ENCODE peak calls at places on chromosomes 6 and 20, in seven cellular contexts. One of them, this sample, is unnamed.

GRCh38 chr6:100176321-100176950 is 182.4 kb upstream of the MCHR2 start:
- DNase-seq in left lung: no peak
- DNase-seq in PC-3: peak; percentile 70
- DNase-seq in left ventricle myocardium inferior: no peak
- DNase-seq in IMR-90: peak; percentile 74
- DNase-seq in fibroblast of lung: peak; percentile 62
- DNase-seq in mesenchymal stem cell: peak; percentile 47
- DNase-seq in this sample: no peak

GRCh38 chr6:157273756-157274088 is 49.6 kb downstream of the TMEM242 start:
- DNase-seq in left lung: no peak
- DNase-seq in mesenchymal stem cell: peak; percentile 54
- DNase-seq in PC-3: no peak
- DNase-seq in IMR-90: peak; percentile 9
- DNase-seq in left ventricle myocardium inferior: peak; percentile 39
- DNase-seq in fibroblast of lung: peak; percentile 22
- DNase-seq in this sample: no peak

GRCh38 chr20:48098099-48098498 is 312.8 kb upstream of the SULF2 start:
- DNase-seq in fibroblast of lung: no peak
- DNase-seq in mesenchymal stem cell: peak; percentile 3
- DNase-seq in left ventricle myocardium inferior: no peak
- DNase-seq in PC-3: no peak
- DNase-seq in left lung: no peak
- DNase-seq in IMR-90: no peak
- DNase-seq in this sample: peak; percentile 3

GRCh38 chr20:13904766-13905165 is 85.6 kb downstream of the SEL1L2 start:
- DNase-seq in left ventricle myocardium inferior: no peak
- DNase-seq in left lung: no peak
- DNase-seq in PC-3: no peak
- DNase-seq in fibroblast of lung: no peak
- DNase-seq in IMR-90: no peak
- DNase-seq in mesenchymal stem cell: no peak
- DNase-seq in this sample: no peak

GRCh38 chr20:23242556-23243180 is 107.9 kb upstream of the NXT1 start:
- DNase-seq in IMR-90: no peak
- DNase-seq in PC-3: no peak
- DNase-seq in left ventricle myocardium inferior: no peak
- DNase-seq in mesenchymal stem cell: no peak
- DNase-seq in fibroblast of lung: no peak
- DNase-seq in left lung: no peak
- DNase-seq in this sample: no peak

GRCh38 chr20:6269163-6269873 is 146.5 kb upstream of the FERMT1 start:
- DNase-seq in left ventricle myocardium inferior: no peak
- DNase-seq in IMR-90: no peak
- DNase-seq in left lung: no peak
- DNase-seq in mesenchymal stem cell: peak; percentile 3
- DNase-seq in PC-3: peak; percentile 18
- DNase-seq in fibroblast of lung: no peak
- DNase-seq in this sample: no peak

GRCh38 chr6:145087034-145087433 is 648.3 kb downstream of the EPM2A start:
- DNase-seq in left ventricle myocardium inferior: no peak
- DNase-seq in left lung: no peak
- DNase-seq in fibroblast of lung: peak; percentile 90
- DNase-seq in mesenchymal stem cell: peak; percentile 52
- DNase-seq in PC-3: no peak
- DNase-seq in IMR-90: peak; percentile 53
- DNase-seq in this sample: no peak

GRCh38 chr20:24766826-24767622 is 182.0 kb upstream of the CST7 start:
- DNase-seq in mesenchymal stem cell: no peak
- DNase-seq in left ventricle myocardium inferior: no peak
- DNase-seq in IMR-90: no peak
- DNase-seq in fibroblast of lung: no peak
- DNase-seq in left lung: peak; percentile 12
- DNase-seq in PC-3: peak; percentile 33
- DNase-seq in this sample: no peak

GRCh38 chr6:33583591-33584155 is 3.6 kb upstream of the BAK1 start:
- DNase-seq in mesenchymal stem cell: peak; percentile 35
- DNase-seq in left ventricle myocardium inferior: no peak
- DNase-seq in left lung: no peak
- DNase-seq in IMR-90: no peak
- DNase-seq in fibroblast of lung: no peak
- DNase-seq in PC-3: peak; percentile 53
- DNase-seq in this sample: no peak

GRCh38 chr6:2037230-2037926 is 208.0 kb downstream of the GMDS start:
- DNase-seq in fibroblast of lung: peak; percentile 7
- DNase-seq in left ventricle myocardium inferior: no peak
- DNase-seq in left lung: no peak
- DNase-seq in PC-3: peak; percentile 15
- DNase-seq in IMR-90: peak; percentile 28
- DNase-seq in mesenchymal stem cell: no peak
- DNase-seq in this sample: no peak

GRCh38 chr20:60062431-60063336 is 104.5 kb downstream of the CDH26 start:
- DNase-seq in mesenchymal stem cell: peak; percentile 26
- DNase-seq in fibroblast of lung: peak; percentile 77
- DNase-seq in left lung: no peak
- DNase-seq in left ventricle myocardium inferior: no peak
- DNase-seq in PC-3: no peak
- DNase-seq in IMR-90: peak; percentile 69
- DNase-seq in this sample: no peak

GRCh38 chr6:142952614-142953013 is 7.6 kb upstream of the HIVEP2 start:
- DNase-seq in PC-3: no peak
- DNase-seq in left ventricle myocardium inferior: no peak
- DNase-seq in IMR-90: no peak
- DNase-seq in mesenchymal stem cell: no peak
- DNase-seq in left lung: no peak
- DNase-seq in fibroblast of lung: no peak
- DNase-seq in this sample: no peak

GRCh38 chr6:157527471-157527907 is 146.5 kb downstream of the ZDHHC14 start:
- DNase-seq in PC-3: no peak
- DNase-seq in IMR-90: peak; percentile 23
- DNase-seq in mesenchymal stem cell: peak; percentile 54
- DNase-seq in left lung: no peak
- DNase-seq in left ventricle myocardium inferior: no peak
- DNase-seq in fibroblast of lung: no peak
- DNase-seq in this sample: no peak

DNA sequence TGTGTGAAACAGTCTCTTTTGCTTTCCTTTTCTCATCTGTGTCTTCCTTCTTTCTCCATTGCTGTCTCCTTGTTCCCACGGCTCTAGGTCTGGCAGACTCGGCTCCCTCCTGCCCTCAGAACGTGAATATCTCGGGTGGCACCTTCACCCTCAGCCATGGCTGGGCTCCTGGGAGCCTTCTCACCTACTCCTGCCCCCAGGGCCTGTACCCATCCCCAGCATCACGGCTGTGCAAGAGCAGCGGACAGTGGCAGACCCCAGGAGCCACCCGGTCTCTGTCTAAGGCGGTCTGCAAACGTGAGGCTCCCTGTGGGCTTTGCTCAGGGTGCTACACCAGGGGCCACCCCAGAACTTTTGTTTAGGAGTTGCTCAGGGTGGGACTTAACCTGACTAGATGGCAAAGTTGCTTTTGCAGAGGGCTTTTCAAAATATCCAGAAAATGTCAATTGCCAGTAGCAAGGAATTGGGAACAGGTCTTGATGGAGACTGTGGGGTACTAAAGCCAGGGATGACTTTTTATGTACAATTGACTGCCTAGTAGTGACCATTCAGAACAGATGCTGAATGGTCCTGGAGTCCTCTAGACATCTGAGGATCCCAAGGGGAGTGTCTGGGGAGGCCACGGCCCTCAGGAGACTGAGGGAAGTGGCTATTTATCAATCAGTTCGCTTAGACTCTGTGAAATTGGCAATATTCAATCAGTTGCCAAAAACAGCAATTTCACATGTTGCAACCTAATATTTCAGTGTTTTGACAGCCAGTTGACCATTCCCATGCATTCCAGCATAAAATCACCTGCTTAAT is 553 bp downstream of the C2 start:
- DNase-seq in fibroblast of lung: no peak
- DNase-seq in PC-3: no peak
- DNase-seq in left lung: no peak
- DNase-seq in left ventricle myocardium inferior: no peak
- DNase-seq in mesenchymal stem cell: no peak
- DNase-seq in IMR-90: no peak
- DNase-seq in this sample: no peak
- H3K4me3 ChIP-seq in fibroblast of lung: peak overlapping the region; percentile 38
- H3K4me3 ChIP-seq in PC-3: no peak overlapping the region
- H3K4me3 ChIP-seq in left lung: peak overlapping the region; percentile 18
- H3K4me3 ChIP-seq in left ventricle myocardium inferior: peak overlapping the region; percentile 48
- H3K4me3 ChIP-seq in mesenchymal stem cell: peak overlapping the region; percentile 80
- H3K4me3 ChIP-seq in IMR-90: no peak overlapping the region
- H3K4me3 ChIP-seq in this sample: no peak overlapping the region

DNA sequence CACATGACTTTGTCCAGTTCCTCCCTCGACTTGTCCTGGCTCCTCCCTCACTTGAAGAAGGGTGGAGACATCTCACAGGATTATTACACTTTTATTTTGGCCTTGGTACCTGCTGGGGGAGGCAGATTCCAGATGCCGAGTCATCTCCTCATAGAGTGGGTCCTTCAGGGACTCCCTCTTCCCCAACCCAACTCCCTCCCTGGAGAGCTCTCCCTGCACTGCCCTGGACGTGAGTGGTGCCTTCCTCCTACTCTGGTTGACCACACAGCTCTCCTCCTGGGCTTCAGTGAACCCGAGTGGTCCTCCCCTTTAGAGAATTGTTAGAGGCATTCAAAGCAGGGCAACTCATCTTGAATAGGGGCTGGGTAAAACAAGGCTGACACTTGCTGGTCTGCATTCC is 40.9 kb upstream of the MC3R start:
- DNase-seq in mesenchymal stem cell: no peak
- DNase-seq in fibroblast of lung: no peak
- DNase-seq in left lung: no peak
- DNase-seq in PC-3: no peak
- DNase-seq in IMR-90: no peak
- DNase-seq in left ventricle myocardium inferior: no peak
- DNase-seq in this sample: no peak
- H3K9me3 ChIP-seq in mesenchymal stem cell: no peaks in the 10 kb centered on the region
- H3K9me3 ChIP-seq in fibroblast of lung: no peaks in the 10 kb centered on the region
- H3K9me3 ChIP-seq in left lung: no peaks in the 10 kb centered on the region
- H3K9me3 ChIP-seq in PC-3: no peaks in the 10 kb centered on the region
- H3K9me3 ChIP-seq in IMR-90: peaks cover 5% of the 10 kb centered on the region
- H3K9me3 ChIP-seq in left ventricle myocardium inferior: no peaks in the 10 kb centered on the region
- H3K9me3 ChIP-seq in this sample: no peaks in the 10 kb centered on the region

GRCh38 chr20:46433051-46433450 is 26.6 kb upstream of the ELMO2 start:
- DNase-seq in left lung: no peak
- DNase-seq in fibroblast of lung: no peak
- DNase-seq in PC-3: peak; percentile 63
- DNase-seq in mesenchymal stem cell: no peak
- DNase-seq in IMR-90: no peak
- DNase-seq in left ventricle myocardium inferior: no peak
- DNase-seq in this sample: no peak
- H3K27ac ChIP-seq in left lung: no peak overlapping the region
- H3K27ac ChIP-seq in fibroblast of lung: no peak overlapping the region
- H3K27ac ChIP-seq in PC-3: no peak overlapping the region
- H3K27ac ChIP-seq in mesenchymal stem cell: no peak overlapping the region
- H3K27ac ChIP-seq in IMR-90: no peak overlapping the region
- H3K27ac ChIP-seq in left ventricle myocardium inferior: no peak overlapping the region
- H3K27ac ChIP-seq in this sample: no peak overlapping the region

GRCh38 chr20:407953-408842 is at the start of gene RBCK1:
- DNase-seq in mesenchymal stem cell: peak; percentile 90
- DNase-seq in left ventricle myocardium inferior: peak; percentile 86
- DNase-seq in fibroblast of lung: peak; percentile 74
- DNase-seq in IMR-90: peak; percentile 72
- DNase-seq in left lung: peak; percentile 90
- DNase-seq in PC-3: peak; percentile 85
- DNase-seq in this sample: peak; percentile 88

GRCh38 chr20:407097-407952 is 774 bp upstream of the RBCK1 start:
- DNase-seq in PC-3: peak; percentile 81
- DNase-seq in mesenchymal stem cell: peak; percentile 83
- DNase-seq in fibroblast of lung: peak; percentile 71
- DNase-seq in IMR-90: peak; percentile 59
- DNase-seq in left lung: peak; percentile 81
- DNase-seq in left ventricle myocardium inferior: peak; percentile 80
- DNase-seq in this sample: peak; percentile 94

GRCh38 chr20:408843-409696 is 971 bp downstream of the RBCK1 start:
- DNase-seq in IMR-90: no peak
- DNase-seq in left ventricle myocardium inferior: no peak
- DNase-seq in PC-3: no peak
- DNase-seq in fibroblast of lung: no peak
- DNase-seq in left lung: no peak
- DNase-seq in mesenchymal stem cell: no peak
- DNase-seq in this sample: no peak

GRCh38 chr20:404088-404487 is 4.0 kb upstream of the RBCK1 start:
- DNase-seq in left lung: no peak
- DNase-seq in PC-3: no peak
- DNase-seq in fibroblast of lung: no peak
- DNase-seq in mesenchymal stem cell: no peak
- DNase-seq in left ventricle myocardium inferior: no peak
- DNase-seq in IMR-90: no peak
- DNase-seq in this sample: no peak

DNA sequence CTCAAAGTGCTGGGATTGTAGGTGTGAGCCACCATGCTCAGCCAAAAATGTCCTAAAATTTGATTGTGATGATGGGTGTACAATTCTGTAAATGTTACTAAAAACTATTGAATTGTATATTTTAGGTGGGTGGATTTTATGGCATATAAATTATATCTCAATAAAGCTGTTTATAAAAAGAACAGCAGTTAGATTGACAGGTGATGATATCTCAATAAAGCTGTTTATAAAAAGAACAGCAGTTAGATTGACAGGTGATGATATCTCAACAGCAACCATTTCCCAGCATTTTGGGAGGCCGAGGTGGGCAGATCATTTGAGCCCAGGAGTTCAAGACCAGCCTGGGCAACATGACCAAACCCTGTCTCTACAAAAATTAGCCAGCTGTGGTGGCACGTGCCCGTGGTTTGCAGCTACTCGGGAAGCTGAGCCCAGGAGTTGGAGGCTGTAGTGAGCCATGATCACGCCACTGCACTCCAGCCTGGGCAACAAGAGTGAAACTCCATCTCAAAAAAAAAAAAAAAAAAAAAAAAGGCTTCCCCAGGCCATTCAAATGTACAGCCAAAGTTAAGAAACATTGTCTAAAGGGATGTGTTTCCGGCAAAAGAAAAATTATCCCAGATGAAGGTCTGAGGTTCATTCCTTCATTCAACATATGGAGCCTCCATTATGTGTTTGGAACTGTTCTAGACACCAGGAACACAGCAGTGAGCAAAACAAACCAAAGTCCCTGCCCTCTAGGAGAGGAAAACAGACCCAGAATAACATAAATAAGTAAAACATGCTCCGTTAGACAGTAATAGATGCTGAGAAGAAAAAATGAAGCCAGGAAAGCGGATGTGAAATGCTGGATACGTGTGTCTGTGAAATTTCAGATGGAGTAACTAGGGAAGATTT is 1.7 kb upstream of the RBCK1 start:
- DNase-seq in left ventricle myocardium inferior: no peak
- DNase-seq in fibroblast of lung: no peak
- DNase-seq in IMR-90: no peak
- DNase-seq in mesenchymal stem cell: no peak
- DNase-seq in left lung: no peak
- DNase-seq in PC-3: no peak
- DNase-seq in this sample: no peak
- H3K4me3 ChIP-seq in left ventricle myocardium inferior: no peak overlapping the region
- H3K4me3 ChIP-seq in fibroblast of lung: no peak overlapping the region
- H3K4me3 ChIP-seq in IMR-90: no peak overlapping the region
- H3K4me3 ChIP-seq in mesenchymal stem cell: peak overlapping the region; percentile 76
- H3K4me3 ChIP-seq in left lung: no peak overlapping the region
- H3K4me3 ChIP-seq in PC-3: peak overlapping the region; percentile 72
- H3K4me3 ChIP-seq in this sample: no peak overlapping the region